ENCODE peak calls at places on chromosome 21, in five cellular contexts. X is K562, J is HepG2, F is GM12878, H is H1. M is an unnamed sample.

GRCh38 chr21:14361958-14362357 is 21.0 kb downstream of the HSPA13 start:
- DNase-seq in X (no peak), J (no peak), F (no peak), H (no peak), M (no peak)

GRCh38 chr21:35026617-35027557 is 22.2 kb downstream of the RUNX1 start:
- DNase-seq in X (peak; percentile 89), J (peak; percentile 95), F (no peak), H (no peak), M (no peak)

GRCh38 chr21:15848632-15849031 is 118.8 kb downstream of the USP25 start:
- DNase-seq in X (no peak), J (no peak), F (no peak), H (no peak), M (no peak)

GRCh38 chr21:18614327-18614726 is 210.7 kb upstream of the TMPRSS15 start:
- DNase-seq in X (no peak), J (no peak), F (no peak), H (no peak), M (no peak)

GRCh38 chr21:41207401-41208388 is 39.7 kb downstream of the BACE2 start:
- DNase-seq in X (no peak), J (peak; percentile 3), F (no peak), H (no peak), M (no peak)

GRCh38 chr21:41564871-41565281 is 56.9 kb upstream of the TMPRSS2 start:
- DNase-seq in X (no peak), J (peak; percentile 7), F (no peak), H (no peak), M (no peak)

GRCh38 chr21:16841917-16842316 is 670.9 kb upstream of the CXADR start:
- DNase-seq in X (no peak), J (no peak), F (no peak), H (no peak), M (no peak)

GRCh38 chr21:42142598-42142997 is 71.5 kb downstream of the UMODL1 start:
- DNase-seq in X (no peak), J (no peak), F (no peak), H (no peak), M (no peak)

GRCh38 chr21:33168886-33169285 is 60.9 kb upstream of the IFNAR2 start:
- DNase-seq in X (no peak), J (no peak), F (no peak), H (no peak), M (no peak)

GRCh38 chr21:16358784-16359183 is 629.0 kb downstream of the USP25 start:
- DNase-seq in X (no peak), J (no peak), F (no peak), H (no peak), M (no peak)

GRCh38 chr21:41750532-41751151 is 16.2 kb downstream of the RIPK4 start:
- DNase-seq in X (no peak), J (peak; percentile 85), F (no peak), H (no peak), M (no peak)

GRCh38 chr21:42684109-42684916 is 30.9 kb downstream of the PDE9A start:
- DNase-seq in X (no peak), J (no peak), F (no peak), H (no peak), M (no peak)

GRCh38 chr21:30206551-30207251 is 9.2 kb downstream of the CLDN8 start:
- DNase-seq in X (no peak), J (no peak), F (no peak), H (no peak), M (no peak)

GRCh38 chr21:39885119-39885848 is 18.0 kb downstream of the PCP4 start:
- DNase-seq in X (no peak), J (no peak), F (no peak), H (no peak), M (no peak)

GRCh38 chr21:33731447-33731846 is 89.1 kb downstream of the ITSN1 start:
- DNase-seq in X (no peak), J (no peak), F (no peak), H (no peak), M (no peak)

GRCh38 chr21:33682992-33683627 is 40.8 kb downstream of the ITSN1 start:
- DNase-seq in X (no peak), J (peak; percentile 56), F (no peak), H (peak; percentile 5), M (peak; percentile 90)

GRCh38 chr21:41878831-41879189 is 334 bp downstream of the PRDM15 start:
- DNase-seq in X (peak; percentile 92), J (peak; percentile 45), F (no peak), H (no peak), M (peak; percentile 54)

GRCh38 chr21:16084776-16085364 is 355.1 kb downstream of the USP25 start:
- DNase-seq in X (no peak), J (no peak), F (no peak), H (no peak), M (no peak)

GRCh38 chr21:42363331-42363730 is 3.0 kb downstream of the TFF1 start:
- DNase-seq in X (no peak), J (no peak), F (no peak), H (no peak), M (no peak)

GRCh38 chr21:19368944-19369343 is 965.4 kb upstream of the TMPRSS15 start:
- DNase-seq in X (no peak), J (no peak), F (no peak), H (no peak), M (no peak)

GRCh38 chr21:18832081-18832670 is 428.6 kb upstream of the TMPRSS15 start:
- DNase-seq in X (no peak), J (no peak), F (no peak), H (no peak), M (no peak)

GRCh38 chr21:18608226-18608625 is 204.6 kb upstream of the TMPRSS15 start:
- DNase-seq in X (no peak), J (no peak), F (no peak), H (no peak), M (no peak)

GRCh38 chr21:16072692-16073091 is 342.9 kb downstream of the USP25 start:
- DNase-seq in X (no peak), J (no peak), F (no peak), H (no peak), M (no peak)

GRCh38 chr21:32819702-32820101 is 48.1 kb upstream of the PAXBP1 start:
- DNase-seq in X (no peak), J (no peak), F (no peak), H (no peak), M (no peak)

GRCh38 chr21:36959020-36959835 is 7.2 kb downstream of the HLCS start:
- DNase-seq in X (no peak), J (no peak), F (no peak), H (no peak), M (no peak)

GRCh38 chr21:36550761-36551160 is 70.8 kb upstream of the CLDN14 start:
- DNase-seq in X (no peak), J (no peak), F (no peak), H (no peak), M (no peak)

GRCh38 chr21:25561668-25562641 is 45.3 kb downstream of the MRPL39 start:
- DNase-seq in X (no peak), J (no peak), F (peak; percentile 66), H (no peak), M (no peak)

GRCh38 chr21:16509466-16509865 is 779.7 kb downstream of the USP25 start:
- DNase-seq in X (no peak), J (no peak), F (no peak), H (no peak), M (no peak)

GRCh38 chr21:15279484-15279883 is 214.7 kb upstream of the NRIP1 start:
- DNase-seq in X (no peak), J (no peak), F (no peak), H (no peak), M (no peak)

GRCh38 chr21:26756491-26757159 is 88.6 kb downstream of the ADAMTS1 start:
- DNase-seq in X (no peak), J (no peak), F (no peak), H (no peak), M (no peak)

GRCh38 chr21:14573244-14573643 is 27.1 kb upstream of the SAMSN1 start:
- DNase-seq in X (no peak), J (no peak), F (no peak), H (no peak), M (no peak)

GRCh38 chr21:29005696-29006095 is 13.0 kb upstream of the LTN1 start:
- DNase-seq in X (no peak), J (no peak), F (no peak), H (no peak), M (no peak)
- TF ChIP-seq ATF3 in X (no peak), J (no peak), F (no peak), H (no peak), M (no peak)

DNA sequence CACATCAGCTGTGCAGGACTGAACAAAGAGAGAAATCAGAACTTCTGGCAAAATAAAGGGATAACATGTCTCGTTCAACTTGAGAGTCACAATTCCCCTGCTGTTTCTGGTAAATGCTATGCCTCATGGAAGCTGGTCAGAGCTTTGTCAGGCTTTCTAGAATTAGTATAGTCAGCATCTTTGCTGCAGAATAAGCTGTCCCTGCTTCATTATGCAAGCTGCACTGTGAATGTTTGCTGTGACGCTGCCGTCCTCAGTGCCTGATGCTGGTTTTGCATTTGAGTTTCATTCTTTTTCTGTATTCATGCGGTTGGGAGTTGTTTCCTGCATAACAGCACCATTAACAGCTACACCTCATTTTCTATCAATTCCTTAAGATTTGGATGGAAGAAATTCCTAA is 96.4 kb upstream of the KCNJ6 start:
- DNase-seq in X (no peak), J (no peak), F (no peak), H (no peak), M (no peak)
- TF ChIP-seq JUND in X (no peak), J (no peak), F (no peak), H (no peak), M (no peak)

GRCh38 chr21:45917241-45917640 is 64.3 kb upstream of the COL6A1 start:
- DNase-seq in X (no peak), J (no peak), F (no peak), H (no peak), M (no peak)
- H3K4me1 ChIP-seq in X (no peaks in the 10 kb centered on the region), J (no peaks in the 10 kb centered on the region), F (no peaks in the 10 kb centered on the region), H (no peaks in the 10 kb centered on the region), M (peaks cover 7% of the 10 kb centered on the region)

GRCh38 chr21:28152729-28153128 is 839.9 kb downstream of the LTN1 start:
- DNase-seq in X (no peak), J (no peak), F (no peak), H (no peak), M (no peak)

GRCh38 chr21:28144653-28145052 is 848.0 kb downstream of the LTN1 start:
- DNase-seq in X (no peak), J (no peak), F (no peak), H (no peak), M (no peak)

GRCh38 chr21:28150778-28151177 is 841.9 kb downstream of the LTN1 start:
- DNase-seq in X (no peak), J (no peak), F (no peak), H (no peak), M (no peak)

GRCh38 chr21:28150021-28150420 is 842.7 kb downstream of the LTN1 start:
- DNase-seq in X (no peak), J (no peak), F (no peak), H (no peak), M (no peak)

DNA sequence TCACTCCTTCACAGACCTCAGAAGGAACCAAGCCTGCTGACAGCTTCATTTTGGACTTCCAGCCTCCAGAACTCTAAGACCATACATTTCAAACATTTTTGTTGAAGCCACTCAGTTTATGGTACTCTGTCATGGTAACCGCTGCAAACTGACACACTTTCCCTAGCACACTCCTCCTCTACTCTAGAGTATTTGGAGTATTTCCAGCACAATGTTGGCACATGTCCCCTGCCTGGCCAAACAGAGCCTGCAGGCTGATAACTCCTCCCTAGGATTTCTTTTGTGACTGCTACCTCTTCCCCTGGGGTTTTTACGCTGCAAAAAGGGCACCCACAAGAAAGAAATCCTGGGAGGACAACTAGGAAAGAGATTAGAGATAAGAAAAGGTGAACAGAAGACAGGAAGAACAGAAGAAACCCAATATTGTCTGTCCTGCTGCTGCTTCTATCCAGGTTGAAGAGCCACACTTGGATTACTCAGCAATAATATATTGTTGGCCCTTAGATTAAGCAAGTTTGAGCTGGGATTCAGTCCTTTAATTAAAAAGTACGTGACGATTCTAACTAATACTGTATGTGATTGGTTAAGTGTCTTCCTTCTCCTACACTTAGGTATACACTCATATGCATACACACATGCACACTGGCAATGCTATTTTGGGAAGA is 844.1 kb downstream of the LTN1 start:
- DNase-seq in X (no peak), J (no peak), F (no peak), H (no peak), M (no peak)
- TF ChIP-seq ATF3 in X (no peak), J (no peak), F (no peak), H (no peak), M (no peak)